ENCODE peak calls at places on chromosome 22, in four cellular contexts. One of them, this sample, is unnamed.
A peak's percentile ranks its signal among the peaks of the same experiment; 100 is the strongest.

GRCh38 chr22:44955102-44955501 is 54.7 kb downstream of the PHF21B start:
- DNase-seq in SK-MEL-5: no peak
- DNase-seq in activated CD4-positive, alpha-beta T cell treated with anti-CD3 and anti-CD28 coated beads for 48 hours: no peak
- DNase-seq in T-cell: no peak
- DNase-seq in this sample: no peak

GRCh38 chr22:24593810-24594568 is 1.1 kb upstream of the LRRC75B start:
- DNase-seq in activated CD4-positive, alpha-beta T cell treated with anti-CD3 and anti-CD28 coated beads for 48 hours: no peak
- DNase-seq in T-cell: no peak
- DNase-seq in SK-MEL-5: no peak
- DNase-seq in this sample: no peak

GRCh38 chr22:41862530-41863266 is 29.8 kb downstream of the SREBF2 start:
- DNase-seq in T-cell: no peak
- DNase-seq in SK-MEL-5: no peak
- DNase-seq in activated CD4-positive, alpha-beta T cell treated with anti-CD3 and anti-CD28 coated beads for 48 hours: peak; percentile 79
- DNase-seq in this sample: no peak

GRCh38 chr22:33584152-33584551 is 336.1 kb downstream of the LARGE1 start:
- DNase-seq in SK-MEL-5: no peak
- DNase-seq in activated CD4-positive, alpha-beta T cell treated with anti-CD3 and anti-CD28 coated beads for 48 hours: no peak
- DNase-seq in T-cell: no peak
- DNase-seq in this sample: no peak

GRCh38 chr22:35863432-35863831 is 145.8 kb downstream of the APOL5 start:
- DNase-seq in SK-MEL-5: no peak
- DNase-seq in T-cell: no peak
- DNase-seq in activated CD4-positive, alpha-beta T cell treated with anti-CD3 and anti-CD28 coated beads for 48 hours: no peak
- DNase-seq in this sample: no peak

GRCh38 chr22:26417406-26417805 is 11.7 kb upstream of the ASPHD2 start:
- DNase-seq in activated CD4-positive, alpha-beta T cell treated with anti-CD3 and anti-CD28 coated beads for 48 hours: no peak
- DNase-seq in T-cell: no peak
- DNase-seq in SK-MEL-5: no peak
- DNase-seq in this sample: no peak

GRCh38 chr22:19758896-19759458 is 1.6 kb upstream of the TBX1 start:
- DNase-seq in T-cell: no peak
- DNase-seq in SK-MEL-5: no peak
- DNase-seq in activated CD4-positive, alpha-beta T cell treated with anti-CD3 and anti-CD28 coated beads for 48 hours: no peak
- DNase-seq in this sample: no peak

GRCh38 chr22:46090051-46090591 is 60.2 kb upstream of the PPARA start:
- DNase-seq in T-cell: no peak
- DNase-seq in SK-MEL-5: no peak
- DNase-seq in activated CD4-positive, alpha-beta T cell treated with anti-CD3 and anti-CD28 coated beads for 48 hours: no peak
- DNase-seq in this sample: no peak

GRCh38 chr22:34760276-34761008 is 305.5 kb upstream of the ISX start:
- DNase-seq in SK-MEL-5: no peak
- DNase-seq in activated CD4-positive, alpha-beta T cell treated with anti-CD3 and anti-CD28 coated beads for 48 hours: no peak
- DNase-seq in T-cell: no peak
- DNase-seq in this sample: no peak

GRCh38 chr22:32558681-32559355 is 84.2 kb downstream of the FBXO7 start:
- DNase-seq in T-cell: no peak
- DNase-seq in SK-MEL-5: no peak
- DNase-seq in activated CD4-positive, alpha-beta T cell treated with anti-CD3 and anti-CD28 coated beads for 48 hours: peak; percentile 10
- DNase-seq in this sample: no peak

GRCh38 chr22:42877597-42878340 is 20.7 kb upstream of the ARFGAP3 start:
- DNase-seq in T-cell: no peak
- DNase-seq in SK-MEL-5: no peak
- DNase-seq in activated CD4-positive, alpha-beta T cell treated with anti-CD3 and anti-CD28 coated beads for 48 hours: no peak
- DNase-seq in this sample: no peak

GRCh38 chr22:17705565-17706450 is 67.3 kb downstream of the BCL2L13 start:
- DNase-seq in activated CD4-positive, alpha-beta T cell treated with anti-CD3 and anti-CD28 coated beads for 48 hours: peak; percentile 4
- DNase-seq in SK-MEL-5: no peak
- DNase-seq in T-cell: no peak
- DNase-seq in this sample: no peak

GRCh38 chr22:40911772-40912171 is 39.4 kb upstream of the RBX1 start:
- DNase-seq in activated CD4-positive, alpha-beta T cell treated with anti-CD3 and anti-CD28 coated beads for 48 hours: no peak
- DNase-seq in SK-MEL-5: no peak
- DNase-seq in T-cell: no peak
- DNase-seq in this sample: no peak

GRCh38 chr22:24444729-24445466 is 17.5 kb downstream of the ADORA2A start:
- DNase-seq in activated CD4-positive, alpha-beta T cell treated with anti-CD3 and anti-CD28 coated beads for 48 hours: no peak
- DNase-seq in T-cell: no peak
- DNase-seq in SK-MEL-5: no peak
- DNase-seq in this sample: no peak

GRCh38 chr22:17951315-17951714 is 73.0 kb downstream of the MICAL3 start:
- DNase-seq in SK-MEL-5: peak; percentile 74
- DNase-seq in activated CD4-positive, alpha-beta T cell treated with anti-CD3 and anti-CD28 coated beads for 48 hours: no peak
- DNase-seq in T-cell: no peak
- DNase-seq in this sample: no peak

GRCh38 chr22:37546436-37547248 is 13.6 kb upstream of the CDC42EP1 start:
- DNase-seq in T-cell: no peak
- DNase-seq in activated CD4-positive, alpha-beta T cell treated with anti-CD3 and anti-CD28 coated beads for 48 hours: no peak
- DNase-seq in SK-MEL-5: no peak
- DNase-seq in this sample: no peak

GRCh38 chr22:30016596-30016995 is 63.7 kb upstream of the HORMAD2 start:
- DNase-seq in activated CD4-positive, alpha-beta T cell treated with anti-CD3 and anti-CD28 coated beads for 48 hours: no peak
- DNase-seq in SK-MEL-5: no peak
- DNase-seq in T-cell: no peak
- DNase-seq in this sample: no peak

GRCh38 chr22:20839837-20840645 is 18.6 kb downstream of the PI4KA start:
- DNase-seq in T-cell: no peak
- DNase-seq in SK-MEL-5: no peak
- DNase-seq in activated CD4-positive, alpha-beta T cell treated with anti-CD3 and anti-CD28 coated beads for 48 hours: no peak
- DNase-seq in this sample: no peak

GRCh38 chr22:32617271-32617670 is 142.7 kb downstream of the FBXO7 start:
- DNase-seq in T-cell: no peak
- DNase-seq in SK-MEL-5: no peak
- DNase-seq in activated CD4-positive, alpha-beta T cell treated with anti-CD3 and anti-CD28 coated beads for 48 hours: no peak
- DNase-seq in this sample: no peak

GRCh38 chr22:49422668-49423067 is 405.0 kb downstream of the BRD1 start:
- DNase-seq in T-cell: no peak
- DNase-seq in SK-MEL-5: no peak
- DNase-seq in activated CD4-positive, alpha-beta T cell treated with anti-CD3 and anti-CD28 coated beads for 48 hours: no peak
- DNase-seq in this sample: no peak

GRCh38 chr22:25509391-25509791 is 55.1 kb upstream of the GRK3 start:
- DNase-seq in activated CD4-positive, alpha-beta T cell treated with anti-CD3 and anti-CD28 coated beads for 48 hours: no peak
- DNase-seq in T-cell: no peak
- DNase-seq in SK-MEL-5: no peak
- DNase-seq in this sample: no peak

GRCh38 chr22:44392446-44392921 is 79.7 kb upstream of the SHISAL1 start:
- DNase-seq in SK-MEL-5: no peak
- DNase-seq in T-cell: no peak
- DNase-seq in activated CD4-positive, alpha-beta T cell treated with anti-CD3 and anti-CD28 coated beads for 48 hours: no peak
- DNase-seq in this sample: no peak

GRCh38 chr22:47552024-47552423 is 789.6 kb downstream of the TBC1D22A start:
- DNase-seq in activated CD4-positive, alpha-beta T cell treated with anti-CD3 and anti-CD28 coated beads for 48 hours: no peak
- DNase-seq in T-cell: no peak
- DNase-seq in SK-MEL-5: no peak
- DNase-seq in this sample: no peak

GRCh38 chr22:49600452-49600847 is 227.2 kb downstream of the BRD1 start:
- DNase-seq in SK-MEL-5: no peak
- DNase-seq in T-cell: no peak
- DNase-seq in activated CD4-positive, alpha-beta T cell treated with anti-CD3 and anti-CD28 coated beads for 48 hours: no peak
- DNase-seq in this sample: no peak

GRCh38 chr22:36901411-36902142 is 11.9 kb upstream of the CSF2RB start:
- DNase-seq in T-cell: peak; percentile 22
- DNase-seq in SK-MEL-5: no peak
- DNase-seq in activated CD4-positive, alpha-beta T cell treated with anti-CD3 and anti-CD28 coated beads for 48 hours: no peak
- DNase-seq in this sample: no peak

GRCh38 chr22:23029521-23030228 is 40.6 kb upstream of the GNAZ start:
- DNase-seq in SK-MEL-5: no peak
- DNase-seq in activated CD4-positive, alpha-beta T cell treated with anti-CD3 and anti-CD28 coated beads for 48 hours: no peak
- DNase-seq in T-cell: no peak
- DNase-seq in this sample: no peak

GRCh38 chr22:35066768-35067167 is 810 bp downstream of the ISX start:
- DNase-seq in T-cell: no peak
- DNase-seq in SK-MEL-5: no peak
- DNase-seq in activated CD4-positive, alpha-beta T cell treated with anti-CD3 and anti-CD28 coated beads for 48 hours: no peak
- DNase-seq in this sample: no peak

GRCh38 chr22:42581762-42582716 is 28.3 kb downstream of the SERHL2 start:
- DNase-seq in activated CD4-positive, alpha-beta T cell treated with anti-CD3 and anti-CD28 coated beads for 48 hours: peak; percentile 90
- DNase-seq in SK-MEL-5: peak; percentile 72
- DNase-seq in T-cell: peak; percentile 79
- DNase-seq in this sample: peak; percentile 76

GRCh38 chr22:25122136-25122764 is 77.4 kb upstream of the CRYBB3 start:
- DNase-seq in activated CD4-positive, alpha-beta T cell treated with anti-CD3 and anti-CD28 coated beads for 48 hours: no peak
- DNase-seq in T-cell: no peak
- DNase-seq in SK-MEL-5: no peak
- DNase-seq in this sample: no peak

GRCh38 chr22:20080445-20080775 is 369 bp downstream of the DGCR8 start:
- DNase-seq in T-cell: peak; percentile 65
- DNase-seq in SK-MEL-5: peak; percentile 52
- DNase-seq in activated CD4-positive, alpha-beta T cell treated with anti-CD3 and anti-CD28 coated beads for 48 hours: peak; percentile 77
- DNase-seq in this sample: peak; percentile 54